ENCODE peak calls at places on chromosomes 3 and 15, in four cellular contexts. X, L, H and W are unnamed samples.
A peak's percentile ranks its signal among the peaks of the same experiment; 100 is the strongest.

GRCh38 chr3:35659808-35660207 is 20.5 kb downstream of the ARPP21 start:
- DNase-seq in X (peak; percentile 41), L (peak; percentile 2), H (no peak), W (no peak)

GRCh38 chr3:152499796-152500385 is 231.2 kb downstream of the MBNL1 start:
- DNase-seq in X (no peak), L (no peak), H (no peak), W (no peak)

GRCh38 chr3:16587047-16587702 is 18.0 kb downstream of the DAZL start:
- DNase-seq in X (no peak), L (no peak), H (no peak), W (peak; percentile 5)

GRCh38 chr3:129985113-129985512 is 10.6 kb downstream of the TRH start:
- DNase-seq in X (no peak), L (no peak), H (no peak), W (no peak)

GRCh38 chr3:130838898-130839572 is 54.8 kb upstream of the ATP2C1 start:
- DNase-seq in X (no peak), L (no peak), H (no peak), W (no peak)

GRCh38 chr3:120532969-120533368 is 63.2 kb upstream of the NDUFB4 start:
- DNase-seq in X (no peak), L (no peak), H (no peak), W (no peak)

GRCh38 chr3:9211155-9211950 is 38.1 kb downstream of the SRGAP3 start:
- DNase-seq in X (no peak), L (no peak), H (no peak), W (peak; percentile 31)

GRCh38 chr3:46705022-46705530 is 3.9 kb downstream of the TMIE start:
- DNase-seq in X (peak; percentile 64), L (peak; percentile 63), H (peak; percentile 19), W (peak; percentile 59)

GRCh38 chr3:65975031-65975430 is 63.7 kb downstream of the MAGI1 start:
- DNase-seq in X (no peak), L (no peak), H (no peak), W (no peak)

GRCh38 chr3:193029800-193030199 is 112.1 kb upstream of the MB21D2 start:
- DNase-seq in X (no peak), L (no peak), H (no peak), W (no peak)

GRCh38 chr15:48653913-48654630 is 8.6 kb upstream of the FBN1 start:
- DNase-seq in X (no peak), L (no peak), H (no peak), W (no peak)

GRCh38 chr15:49135342-49135857 is 20.0 kb downstream of the COPS2 start:
- DNase-seq in X (no peak), L (no peak), H (no peak), W (peak; percentile 6)

GRCh38 chr15:63463030-63463429 is 41.4 kb upstream of the USP3 start:
- DNase-seq in X (no peak), L (no peak), H (no peak), W (no peak)

GRCh38 chr3:45670995-45671394 is 18.2 kb upstream of the SACM1L start:
- DNase-seq in X (no peak), L (no peak), H (no peak), W (no peak)

GRCh38 chr3:130539005-130539404 is 22.0 kb downstream of the COL6A6 start:
- DNase-seq in X (peak; percentile 41), L (peak; percentile 55), H (no peak), W (peak; percentile 17)

GRCh38 chr15:57290826-57291225 is 85.5 kb upstream of the CGNL1 start:
- DNase-seq in X (no peak), L (no peak), H (no peak), W (no peak)
- TF ChIP-seq CEBPB in X (no peak), L (no peak), H (no peak), W (no peak)

DNA sequence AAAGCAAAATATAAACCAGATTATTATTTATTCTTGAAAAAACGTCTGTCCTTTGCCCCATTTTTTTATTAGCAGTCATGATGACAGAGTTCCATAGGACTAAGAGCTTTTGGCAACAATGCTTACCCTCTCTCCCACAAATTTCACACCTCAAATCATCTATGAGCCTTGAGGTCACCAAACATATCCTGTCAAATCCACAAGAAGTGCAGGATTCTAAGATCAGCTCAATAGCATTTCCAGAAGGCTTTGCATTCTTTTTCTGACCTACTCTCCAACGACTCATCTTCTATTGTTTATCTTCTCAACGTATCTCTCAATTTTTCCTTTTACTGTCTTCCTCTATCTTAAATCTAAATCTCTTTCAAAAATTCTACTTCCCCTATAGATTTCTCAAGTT is 619.1 kb upstream of the BCHE start:
- DNase-seq in X (no peak), L (no peak), H (no peak), W (peak; percentile 34)
- TF ChIP-seq CEBPB in X (no peak), L (no peak), H (no peak), W (no peak)

DNA sequence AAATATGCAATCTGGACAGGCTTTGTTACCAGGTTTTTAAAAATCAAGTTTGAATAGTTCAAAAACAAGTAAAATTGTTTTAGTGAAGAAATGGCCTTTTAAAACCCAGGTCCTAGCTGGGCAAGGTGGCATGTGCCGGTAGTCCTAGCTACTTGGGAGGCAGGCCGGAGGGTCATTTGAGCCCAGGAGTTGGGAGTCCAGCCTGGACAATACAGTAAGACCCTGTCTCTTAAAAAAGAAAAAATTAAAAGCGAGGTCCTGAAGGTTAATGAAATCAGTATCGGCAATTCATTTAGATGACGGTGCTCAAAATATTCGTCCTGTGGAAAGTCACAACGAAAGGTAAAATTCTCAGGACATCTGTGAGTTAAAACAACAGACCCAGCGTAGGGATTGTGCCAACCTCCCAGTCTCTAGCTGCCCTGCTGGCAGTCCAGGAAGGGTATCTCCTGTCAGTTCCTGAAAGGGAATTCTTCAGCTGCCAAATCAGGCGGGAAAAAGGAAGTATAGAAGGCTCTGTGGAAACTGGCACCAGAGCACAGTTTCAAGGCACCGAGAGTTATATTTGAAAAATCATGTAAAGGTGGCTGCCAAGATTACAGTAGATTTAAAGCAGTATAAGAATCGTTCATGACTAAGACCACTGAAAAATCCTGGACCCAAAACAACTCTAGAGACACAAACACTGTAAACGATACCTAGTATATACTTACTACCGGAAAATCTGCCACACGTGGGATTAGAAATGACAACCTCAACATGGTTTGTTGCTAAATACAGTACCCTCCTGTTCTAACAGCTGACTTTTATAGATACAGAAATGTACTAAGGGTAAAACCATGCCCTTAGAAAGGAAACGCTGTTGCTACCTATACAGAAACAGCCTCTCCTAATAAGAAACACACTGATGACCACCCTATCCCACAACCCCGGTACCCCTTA is 1.2 kb upstream of the ABHD17C start:
- DNase-seq in X (no peak), L (no peak), H (no peak), W (peak; percentile 39)
- TF ChIP-seq CEBPB in X (no peak), L (no peak), H (no peak), W (no peak)

GRCh38 chr3:182570934-182571594 is 222.2 kb upstream of the ATP11B start:
- DNase-seq in X (no peak), L (no peak), H (no peak), W (no peak)

DNA sequence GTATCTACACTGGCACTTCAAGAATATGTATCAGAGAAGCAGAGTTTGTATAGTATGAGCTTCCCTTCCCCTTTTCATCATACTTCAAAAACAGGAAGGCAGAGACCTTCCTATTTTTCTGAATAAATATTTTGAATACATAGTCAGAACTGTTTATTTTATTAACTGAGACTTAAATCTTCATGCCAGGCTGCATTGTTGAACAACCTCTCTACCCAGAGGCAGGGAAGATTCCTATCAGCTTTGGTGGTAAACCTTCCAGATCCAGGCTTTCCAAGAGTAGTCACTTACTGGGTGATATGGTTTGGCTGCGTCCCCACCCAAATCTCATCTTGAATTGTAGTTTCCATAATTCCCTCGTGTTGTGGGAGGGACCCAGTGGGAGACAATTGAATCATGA is 217.4 kb upstream of the ATP11B start:
- DNase-seq in X (no peak), L (no peak), H (no peak), W (no peak)
- TF ChIP-seq CEBPB in X (no peak), L (no peak), H (no peak), W (no peak)

DNA sequence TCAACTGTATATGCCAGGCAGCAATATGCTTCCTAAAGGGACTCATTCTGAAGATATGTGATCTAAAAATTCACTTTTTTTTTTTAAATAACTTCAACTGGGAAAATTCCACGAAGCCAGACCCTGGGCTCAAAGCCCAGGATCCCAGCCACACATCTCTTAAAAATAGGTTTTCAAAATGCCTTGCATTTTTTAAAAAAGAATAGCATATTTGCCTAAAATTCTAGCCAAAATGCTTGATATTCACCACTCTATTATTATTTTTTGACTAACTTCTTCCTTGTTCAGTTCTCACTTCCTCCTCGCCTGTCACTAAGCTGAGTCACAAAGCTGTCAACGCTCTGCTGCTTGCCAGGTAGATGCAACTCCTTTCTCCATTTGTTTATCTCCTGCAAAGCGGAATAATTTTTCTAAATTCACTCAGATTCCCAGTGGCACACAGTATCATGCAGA is 28.0 kb upstream of the VGLL4 start:
- DNase-seq in X (peak; percentile 25), L (no peak), H (peak; percentile 11), W (peak; percentile 54)
- TF ChIP-seq CEBPB in X (no peak), L (no peak), H (no peak), W (no peak)

GRCh38 chr3:140223631-140224030 is 288.6 kb downstream of the CLSTN2 start:
- DNase-seq in X (peak; percentile 9), L (peak; percentile 10), H (no peak), W (no peak)
- TF ChIP-seq CEBPB in X (no peak), L (no peak), H (no peak), W (no peak)

DNA sequence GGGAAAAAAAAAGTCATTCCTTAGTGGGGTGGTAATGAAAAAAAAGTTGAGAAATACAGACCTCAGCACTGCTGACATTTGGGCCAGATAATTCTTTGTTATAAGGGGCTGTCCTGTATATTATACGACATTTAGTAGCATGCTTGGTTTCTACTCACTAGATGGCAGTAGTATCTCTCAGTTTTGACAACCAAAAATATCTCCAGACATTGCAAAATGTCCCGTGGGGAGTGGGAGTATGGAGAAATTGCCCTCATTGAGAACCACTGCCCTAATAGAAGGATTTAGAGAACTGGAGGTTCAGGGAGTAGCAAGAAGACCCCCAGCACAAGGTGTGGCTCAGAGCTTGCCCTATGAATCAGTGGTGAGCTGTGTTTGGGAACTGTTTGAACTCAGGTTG is 28.6 kb upstream of the TEX264 start:
- DNase-seq in X (no peak), L (no peak), H (no peak), W (peak; percentile 3)
- TF ChIP-seq CEBPB in X (no peak), L (no peak), H (no peak), W (no peak)

GRCh38 chr3:185253645-185254410 is at the start of gene EHHADH:
- DNase-seq in X (peak; percentile 61), L (peak; percentile 64), H (no peak), W (peak; percentile 44)

GRCh38 chr3:185250247-185250646 is 3.6 kb downstream of the EHHADH start:
- DNase-seq in X (no peak), L (no peak), H (no peak), W (peak; percentile 4)

GRCh38 chr3:185254799-185255198 is 950 bp upstream of the EHHADH start:
- DNase-seq in X (no peak), L (no peak), H (no peak), W (no peak)

DNA sequence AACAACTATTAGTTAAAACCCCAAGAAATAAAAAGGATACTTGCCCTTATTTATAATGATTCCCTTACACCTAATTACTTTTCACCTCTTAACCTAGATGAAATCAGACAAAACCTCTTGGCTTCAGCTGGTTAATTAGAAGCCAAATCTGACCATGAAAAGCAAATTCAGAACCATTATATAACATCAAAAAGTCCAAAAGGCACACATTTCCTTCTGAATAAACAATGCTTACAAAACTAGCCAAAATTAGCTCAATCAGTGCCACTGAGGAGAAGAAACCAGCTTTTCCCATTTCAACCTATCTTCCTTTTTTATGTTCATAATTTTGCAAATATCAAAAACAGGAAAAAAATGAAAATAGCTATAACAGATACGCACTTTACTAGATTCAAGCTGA is 3.2 kb downstream of the EHHADH start:
- DNase-seq in X (no peak), L (peak; percentile 53), H (no peak), W (no peak)
- TF ChIP-seq CEBPB in X (no peak), L (no peak), H (no peak), W (no peak)